ENCODE peak calls at places on chromosomes 13 and 19, in eight cellular contexts. Y, N, M, Q, V, D, R and S are unnamed samples.

GRCh38 chr19:10353793-10354391 is 14.5 kb upstream of the ICAM3 start:
- DNase-seq in Y (no peak), N (no peak), M (peak; percentile 33), Q (peak; percentile 37), V (no peak), D (no peak), R (no peak), S (peak; percentile 45)

GRCh38 chr19:41699968-41700323 is 8.5 kb upstream of the CEACAM5 start:
- DNase-seq in Y (no peak), N (no peak), M (no peak), Q (no peak), V (no peak), D (no peak), R (no peak), S (no peak)

GRCh38 chr13:50133277-50133953 is 118.2 kb downstream of the KCNRG start:
- DNase-seq in Y (no peak), N (no peak), M (no peak), Q (no peak), V (no peak), D (no peak), R (no peak), S (no peak)

GRCh38 chr13:26605845-26606244 is 48.4 kb downstream of the WASF3 start:
- DNase-seq in Y (no peak), N (peak; percentile 41), M (no peak), Q (no peak), V (no peak), D (no peak), R (no peak), S (no peak)

GRCh38 chr13:36131931-36132297 is 732 bp upstream of the DCLK1 start:
- DNase-seq in Y (no peak), N (no peak), M (peak; percentile 66), Q (no peak), V (peak; percentile 25), D (no peak), R (no peak), S (no peak)

GRCh38 chr19:16180611-16181010 is 4.6 kb upstream of the FAM32A start:
- DNase-seq in Y (no peak), N (no peak), M (peak; percentile 89), Q (peak; percentile 74), V (no peak), D (no peak), R (peak; percentile 67), S (peak; percentile 80)

GRCh38 chr19:15116856-15117255 is 9.7 kb downstream of the SYDE1 start:
- DNase-seq in Y (no peak), N (no peak), M (no peak), Q (no peak), V (no peak), D (no peak), R (no peak), S (no peak)

GRCh38 chr13:114057131-114058050 is 75.0 kb downstream of the RASA3 start:
- DNase-seq in Y (no peak), N (peak; percentile 47), M (peak; percentile 28), Q (no peak), V (no peak), D (peak; percentile 65), R (no peak), S (no peak)

GRCh38 chr13:34657716-34658115 is 284.4 kb upstream of the NBEA start:
- DNase-seq in Y (no peak), N (no peak), M (peak; percentile 43), Q (peak; percentile 72), V (no peak), D (no peak), R (no peak), S (peak; percentile 32)

GRCh38 chr13:26956532-26957142 is 196.1 kb upstream of the GPR12 start:
- DNase-seq in Y (no peak), N (no peak), M (no peak), Q (no peak), V (no peak), D (no peak), R (no peak), S (no peak)

GRCh38 chr13:28494861-28495585 is at the start of gene FLT1:
- DNase-seq in Y (no peak), N (peak; percentile 83), M (peak; percentile 76), Q (peak; percentile 25), V (no peak), D (peak; percentile 4), R (peak; percentile 44), S (no peak)

GRCh38 chr19:5293607-5294089 is 47.0 kb downstream of the PTPRS start:
- DNase-seq in Y (no peak), N (no peak), M (peak; percentile 87), Q (no peak), V (peak; percentile 28), D (peak; percentile 42), R (peak; percentile 33), S (no peak)

GRCh38 chr13:97658556-97658955 is 224.6 kb downstream of the RAP2A start:
- DNase-seq in Y (no peak), N (peak; percentile 53), M (no peak), Q (no peak), V (no peak), D (no peak), R (no peak), S (no peak)

GRCh38 chr19:29260477-29261317 is 47.7 kb upstream of the UQCRFS1 start:
- DNase-seq in Y (no peak), N (no peak), M (peak; percentile 3), Q (peak; percentile 1), V (no peak), D (peak; percentile 22), R (no peak), S (no peak)

GRCh38 chr19:46159893-46160775 is 12.1 kb downstream of the IGFL2 start:
- DNase-seq in Y (no peak), N (no peak), M (no peak), Q (no peak), V (no peak), D (no peak), R (no peak), S (no peak)

GRCh38 chr13:50128406-50129048 is 113.3 kb downstream of the KCNRG start:
- DNase-seq in Y (no peak), N (no peak), M (no peak), Q (no peak), V (no peak), D (no peak), R (no peak), S (no peak)

GRCh38 chr19:48819366-48819816 is 8.6 kb upstream of the BCAT2 start:
- DNase-seq in Y (no peak), N (peak; percentile 31), M (peak; percentile 99), Q (peak; percentile 89), V (no peak), D (peak; percentile 39), R (no peak), S (peak; percentile 74)

GRCh38 chr19:46890423-46891170 is 29.8 kb downstream of the ARHGAP35 start:
- DNase-seq in Y (no peak), N (no peak), M (peak; percentile 95), Q (peak; percentile 41), V (no peak), D (no peak), R (no peak), S (no peak)

GRCh38 chr13:81760316-81760715 is 1419.4 kb upstream of the SPRY2 start:
- DNase-seq in Y (no peak), N (no peak), M (no peak), Q (peak; percentile 20), V (no peak), D (no peak), R (no peak), S (no peak)

GRCh38 chr13:23323946-23324709 is 109.4 kb downstream of the SACS start:
- DNase-seq in Y (no peak), N (peak; percentile 65), M (peak; percentile 62), Q (peak; percentile 33), V (no peak), D (no peak), R (no peak), S (no peak)

GRCh38 chr13:91882918-91883317 is 484.5 kb downstream of the GPC5 start:
- DNase-seq in Y (no peak), N (no peak), M (no peak), Q (peak; percentile 4), V (no peak), D (no peak), R (no peak), S (no peak)

GRCh38 chr13:37453246-37453645 is 145.3 kb downstream of the POSTN start:
- DNase-seq in Y (no peak), N (no peak), M (no peak), Q (peak; percentile 37), V (no peak), D (no peak), R (no peak), S (peak; percentile 5)

GRCh38 chr19:34513767-34514166 is 32.2 kb downstream of the WTIP start:
- DNase-seq in Y (no peak), N (no peak), M (no peak), Q (no peak), V (no peak), D (no peak), R (no peak), S (no peak)

GRCh38 chr19:16394111-16394510 is 69.5 kb downstream of the KLF2 start:
- DNase-seq in Y (no peak), N (no peak), M (no peak), Q (no peak), V (no peak), D (no peak), R (no peak), S (no peak)

GRCh38 chr13:43107780-43108179 is 84.4 kb downstream of the DNAJC15 start:
- DNase-seq in Y (no peak), N (no peak), M (peak; percentile 29), Q (no peak), V (no peak), D (no peak), R (no peak), S (no peak)

GRCh38 chr19:1523412-1524205 is at the start of gene PLK5:
- DNase-seq in Y (no peak), N (no peak), M (no peak), Q (no peak), V (peak; percentile 29), D (no peak), R (no peak), S (no peak)

GRCh38 chr13:42820450-42820849 is 39.1 kb downstream of the FAM216B start:
- DNase-seq in Y (no peak), N (no peak), M (peak; percentile 30), Q (no peak), V (no peak), D (no peak), R (no peak), S (no peak)

GRCh38 chr19:7859766-7860165 is 14.4 kb downstream of the PRR36 start:
- DNase-seq in Y (no peak), N (no peak), M (no peak), Q (no peak), V (no peak), D (no peak), R (no peak), S (no peak)

GRCh38 chr19:47495478-47496372 is 11.7 kb upstream of the KPTN start:
- DNase-seq in Y (no peak), N (no peak), M (no peak), Q (no peak), V (no peak), D (peak; percentile 17), R (no peak), S (no peak)